ENCODE peak calls at places on chromosomes 11 and 22, in ten cellular contexts. One of them, this sample, is unnamed.
A peak's percentile ranks its signal among the peaks of the same experiment; 100 is the strongest.

GRCh38 chr22:48942698-48943566 is 884.7 kb downstream of the BRD1 start:
- DNase-seq in spleen: peak; percentile 56
- DNase-seq in lower lobe of right lung: no peak
- DNase-seq in fibroblast of lung: no peak
- DNase-seq in SJCRH30: no peak
- DNase-seq in colonic mucosa: peak; percentile 7
- DNase-seq in esophagus squamous epithelium: no peak
- DNase-seq in CD4-positive, CD25-positive, alpha-beta regulatory T cell: no peak
- DNase-seq in tibial artery: peak; percentile 40
- DNase-seq in mesendoderm: no peak
- DNase-seq in this sample: peak; percentile 24

GRCh38 chr11:78587446-78587845 is 12.8 kb upstream of the NARS2 start:
- DNase-seq in spleen: no peak
- DNase-seq in lower lobe of right lung: no peak
- DNase-seq in fibroblast of lung: no peak
- DNase-seq in SJCRH30: no peak
- DNase-seq in colonic mucosa: no peak
- DNase-seq in esophagus squamous epithelium: no peak
- DNase-seq in CD4-positive, CD25-positive, alpha-beta regulatory T cell: no peak
- DNase-seq in tibial artery: no peak
- DNase-seq in mesendoderm: no peak
- DNase-seq in this sample: no peak

GRCh38 chr11:63939351-63939920 is 634 bp downstream of the NAA40 start:
- DNase-seq in spleen: no peak
- DNase-seq in lower lobe of right lung: no peak
- DNase-seq in fibroblast of lung: no peak
- DNase-seq in SJCRH30: no peak
- DNase-seq in colonic mucosa: peak; percentile 46
- DNase-seq in esophagus squamous epithelium: no peak
- DNase-seq in CD4-positive, CD25-positive, alpha-beta regulatory T cell: no peak
- DNase-seq in tibial artery: no peak
- DNase-seq in mesendoderm: peak; percentile 47
- DNase-seq in this sample: no peak

GRCh38 chr11:22343411-22344032 is 5.3 kb downstream of the SLC17A6 start:
- DNase-seq in spleen: no peak
- DNase-seq in lower lobe of right lung: no peak
- DNase-seq in fibroblast of lung: no peak
- DNase-seq in SJCRH30: no peak
- DNase-seq in colonic mucosa: no peak
- DNase-seq in esophagus squamous epithelium: no peak
- DNase-seq in CD4-positive, CD25-positive, alpha-beta regulatory T cell: no peak
- DNase-seq in tibial artery: no peak
- DNase-seq in mesendoderm: peak; percentile 62
- DNase-seq in this sample: no peak

GRCh38 chr22:31627223-31627731 is 34.7 kb downstream of the PISD start:
- DNase-seq in spleen: peak; percentile 87
- DNase-seq in lower lobe of right lung: no peak
- DNase-seq in fibroblast of lung: no peak
- DNase-seq in SJCRH30: no peak
- DNase-seq in colonic mucosa: no peak
- DNase-seq in esophagus squamous epithelium: no peak
- DNase-seq in CD4-positive, CD25-positive, alpha-beta regulatory T cell: no peak
- DNase-seq in tibial artery: no peak
- DNase-seq in mesendoderm: no peak
- DNase-seq in this sample: no peak

GRCh38 chr11:110513521-110514450 is 84.0 kb downstream of the FDX1 start:
- DNase-seq in spleen: no peak
- DNase-seq in lower lobe of right lung: no peak
- DNase-seq in fibroblast of lung: peak; percentile 9
- DNase-seq in SJCRH30: no peak
- DNase-seq in colonic mucosa: no peak
- DNase-seq in esophagus squamous epithelium: no peak
- DNase-seq in CD4-positive, CD25-positive, alpha-beta regulatory T cell: no peak
- DNase-seq in tibial artery: no peak
- DNase-seq in mesendoderm: no peak
- DNase-seq in this sample: no peak

GRCh38 chr22:42934338-42934737 is 77.3 kb upstream of the ARFGAP3 start:
- DNase-seq in spleen: peak; percentile 79
- DNase-seq in lower lobe of right lung: no peak
- DNase-seq in fibroblast of lung: no peak
- DNase-seq in SJCRH30: no peak
- DNase-seq in colonic mucosa: no peak
- DNase-seq in esophagus squamous epithelium: no peak
- DNase-seq in CD4-positive, CD25-positive, alpha-beta regulatory T cell: no peak
- DNase-seq in tibial artery: no peak
- DNase-seq in mesendoderm: no peak
- DNase-seq in this sample: no peak

GRCh38 chr11:925496-926301 is at the start of gene AP2A2:
- DNase-seq in spleen: peak; percentile 97
- DNase-seq in lower lobe of right lung: peak; percentile 94
- DNase-seq in fibroblast of lung: peak; percentile 88
- DNase-seq in SJCRH30: peak; percentile 87
- DNase-seq in colonic mucosa: peak; percentile 86
- DNase-seq in esophagus squamous epithelium: no peak
- DNase-seq in CD4-positive, CD25-positive, alpha-beta regulatory T cell: peak; percentile 93
- DNase-seq in tibial artery: peak; percentile 92
- DNase-seq in mesendoderm: peak; percentile 95
- DNase-seq in this sample: peak; percentile 93

GRCh38 chr11:126751242-126751641 is 249.3 kb downstream of the KIRREL3 start:
- DNase-seq in spleen: no peak
- DNase-seq in lower lobe of right lung: no peak
- DNase-seq in fibroblast of lung: peak; percentile 22
- DNase-seq in SJCRH30: peak; percentile 6
- DNase-seq in colonic mucosa: no peak
- DNase-seq in esophagus squamous epithelium: no peak
- DNase-seq in CD4-positive, CD25-positive, alpha-beta regulatory T cell: no peak
- DNase-seq in tibial artery: no peak
- DNase-seq in mesendoderm: no peak
- DNase-seq in this sample: no peak

GRCh38 chr22:30806391-30806861 is 111.8 kb downstream of the OSBP2 start:
- DNase-seq in spleen: no peak
- DNase-seq in lower lobe of right lung: no peak
- DNase-seq in fibroblast of lung: peak; percentile 88
- DNase-seq in SJCRH30: no peak
- DNase-seq in colonic mucosa: no peak
- DNase-seq in esophagus squamous epithelium: no peak
- DNase-seq in CD4-positive, CD25-positive, alpha-beta regulatory T cell: peak; percentile 9
- DNase-seq in tibial artery: no peak
- DNase-seq in mesendoderm: peak; percentile 85
- DNase-seq in this sample: no peak

GRCh38 chr22:37827056-37827455 is 3.9 kb downstream of the GALR3 start:
- DNase-seq in spleen: no peak
- DNase-seq in lower lobe of right lung: no peak
- DNase-seq in fibroblast of lung: peak; percentile 14
- DNase-seq in SJCRH30: no peak
- DNase-seq in colonic mucosa: no peak
- DNase-seq in esophagus squamous epithelium: no peak
- DNase-seq in CD4-positive, CD25-positive, alpha-beta regulatory T cell: no peak
- DNase-seq in tibial artery: no peak
- DNase-seq in mesendoderm: no peak
- DNase-seq in this sample: peak; percentile 82
- H3K27ac ChIP-seq in spleen: no peak overlapping the region
- H3K27ac ChIP-seq in lower lobe of right lung: no peak overlapping the region
- H3K27ac ChIP-seq in fibroblast of lung: no peak overlapping the region
- H3K27ac ChIP-seq in SJCRH30: no peak overlapping the region
- H3K27ac ChIP-seq in colonic mucosa: no peak overlapping the region
- H3K27ac ChIP-seq in esophagus squamous epithelium: no peak overlapping the region
- H3K27ac ChIP-seq in CD4-positive, CD25-positive, alpha-beta regulatory T cell: no peak overlapping the region
- H3K27ac ChIP-seq in tibial artery: peak overlapping the region; percentile 68
- H3K27ac ChIP-seq in mesendoderm: no peak overlapping the region
- H3K27ac ChIP-seq in this sample: peak overlapping the region; percentile 69

DNA sequence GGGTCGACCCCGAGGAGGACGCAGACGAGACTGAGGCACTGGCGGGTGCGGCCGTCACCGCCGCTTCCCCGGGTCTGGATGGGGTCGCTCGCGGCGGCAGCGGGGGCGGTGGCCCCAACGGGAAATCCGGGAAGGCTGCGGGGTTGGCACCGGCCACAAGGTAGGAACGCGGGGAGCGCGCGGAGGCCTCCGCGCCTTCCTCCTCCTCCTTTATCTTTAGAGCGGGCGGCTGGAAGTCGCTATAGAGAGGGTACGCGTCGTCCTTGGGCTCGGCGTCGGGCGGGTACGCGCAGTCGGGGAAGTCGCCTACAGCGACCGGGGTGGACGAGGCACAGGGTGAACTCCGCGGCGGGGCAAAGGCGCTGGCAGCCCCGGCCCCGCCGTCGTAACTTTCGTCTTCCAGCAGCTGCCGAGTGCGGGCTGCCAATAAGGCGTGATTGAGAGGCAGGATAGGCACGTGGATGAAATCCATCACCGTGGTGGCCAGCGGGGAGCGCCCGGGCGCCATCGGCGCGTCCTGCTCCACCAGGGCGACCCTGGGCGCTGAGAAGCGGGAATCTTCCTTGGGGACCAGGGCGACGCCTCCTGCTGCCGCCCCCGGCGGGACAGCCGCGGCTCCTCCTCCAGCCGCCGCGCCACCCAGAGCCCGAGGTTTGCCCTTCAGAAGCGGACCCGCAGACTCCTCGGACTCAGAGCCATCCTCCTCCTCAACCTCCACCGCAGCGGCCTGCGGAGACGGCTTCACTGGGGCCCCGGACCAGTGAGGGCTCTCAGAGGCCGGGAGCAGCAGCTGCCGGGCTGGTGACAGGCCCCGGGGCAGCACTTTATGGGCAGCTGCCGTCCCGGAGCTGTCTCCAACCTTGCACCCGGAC is 1.7 kb downstream of the PGR start:
- DNase-seq in spleen: peak; percentile 72
- DNase-seq in lower lobe of right lung: peak; percentile 45
- DNase-seq in fibroblast of lung: no peak
- DNase-seq in SJCRH30: no peak
- DNase-seq in colonic mucosa: peak; percentile 21
- DNase-seq in esophagus squamous epithelium: no peak
- DNase-seq in CD4-positive, CD25-positive, alpha-beta regulatory T cell: no peak
- DNase-seq in tibial artery: peak; percentile 85
- DNase-seq in mesendoderm: peak; percentile 46
- DNase-seq in this sample: peak; percentile 71
- H3K27ac ChIP-seq in spleen: peak overlapping the region; percentile 53
- H3K27ac ChIP-seq in lower lobe of right lung: peak overlapping the region; percentile 55
- H3K27ac ChIP-seq in fibroblast of lung: no peak overlapping the region
- H3K27ac ChIP-seq in SJCRH30: no peak overlapping the region
- H3K27ac ChIP-seq in colonic mucosa: no peak overlapping the region
- H3K27ac ChIP-seq in esophagus squamous epithelium: peak overlapping the region; percentile 79
- H3K27ac ChIP-seq in CD4-positive, CD25-positive, alpha-beta regulatory T cell: no peak overlapping the region
- H3K27ac ChIP-seq in tibial artery: peak overlapping the region; percentile 95
- H3K27ac ChIP-seq in mesendoderm: no peak overlapping the region
- H3K27ac ChIP-seq in this sample: peak overlapping the region; percentile 86

GRCh38 chr11:107359701-107360100 is 97.9 kb downstream of the CWF19L2 start:
- DNase-seq in spleen: no peak
- DNase-seq in lower lobe of right lung: no peak
- DNase-seq in fibroblast of lung: peak; percentile 4
- DNase-seq in SJCRH30: no peak
- DNase-seq in colonic mucosa: no peak
- DNase-seq in esophagus squamous epithelium: no peak
- DNase-seq in CD4-positive, CD25-positive, alpha-beta regulatory T cell: no peak
- DNase-seq in tibial artery: no peak
- DNase-seq in mesendoderm: peak; percentile 86
- DNase-seq in this sample: no peak

GRCh38 chr11:107357877-107358276 is 99.7 kb downstream of the CWF19L2 start:
- DNase-seq in spleen: no peak
- DNase-seq in lower lobe of right lung: no peak
- DNase-seq in fibroblast of lung: no peak
- DNase-seq in SJCRH30: no peak
- DNase-seq in colonic mucosa: no peak
- DNase-seq in esophagus squamous epithelium: no peak
- DNase-seq in CD4-positive, CD25-positive, alpha-beta regulatory T cell: no peak
- DNase-seq in tibial artery: no peak
- DNase-seq in mesendoderm: no peak
- DNase-seq in this sample: no peak

DNA sequence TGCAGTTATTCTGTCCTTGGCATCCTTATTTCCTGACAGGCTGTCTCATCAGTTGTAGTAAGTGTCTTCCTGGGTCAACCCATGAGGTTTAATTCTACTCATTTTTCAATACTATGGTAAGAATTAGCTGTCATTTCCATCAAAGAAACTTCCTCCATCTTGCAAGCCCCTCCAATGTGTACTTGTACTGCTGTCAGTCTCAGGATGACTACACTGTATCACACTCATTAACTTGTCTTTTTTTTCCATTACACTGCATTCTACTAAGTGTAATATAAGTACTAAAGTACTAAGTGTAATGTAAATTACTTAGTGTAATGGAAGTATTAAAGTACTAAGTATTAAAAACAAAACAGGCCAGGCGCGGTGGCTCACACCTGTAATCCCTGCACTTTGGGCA is 102.8 kb downstream of the CWF19L2 start:
- DNase-seq in spleen: no peak
- DNase-seq in lower lobe of right lung: no peak
- DNase-seq in fibroblast of lung: no peak
- DNase-seq in SJCRH30: no peak
- DNase-seq in colonic mucosa: no peak
- DNase-seq in esophagus squamous epithelium: no peak
- DNase-seq in CD4-positive, CD25-positive, alpha-beta regulatory T cell: no peak
- DNase-seq in tibial artery: no peak
- DNase-seq in mesendoderm: no peak
- DNase-seq in this sample: no peak
- H3K27ac ChIP-seq in spleen: no peak overlapping the region
- H3K27ac ChIP-seq in lower lobe of right lung: no peak overlapping the region
- H3K27ac ChIP-seq in fibroblast of lung: no peak overlapping the region
- H3K27ac ChIP-seq in SJCRH30: no peak overlapping the region
- H3K27ac ChIP-seq in colonic mucosa: no peak overlapping the region
- H3K27ac ChIP-seq in esophagus squamous epithelium: no peak overlapping the region
- H3K27ac ChIP-seq in CD4-positive, CD25-positive, alpha-beta regulatory T cell: no peak overlapping the region
- H3K27ac ChIP-seq in tibial artery: no peak overlapping the region
- H3K27ac ChIP-seq in mesendoderm: no peak overlapping the region
- H3K27ac ChIP-seq in this sample: no peak overlapping the region

GRCh38 chr11:9905562-9905961 is 241.7 kb downstream of the SWAP70 start:
- DNase-seq in spleen: no peak
- DNase-seq in lower lobe of right lung: no peak
- DNase-seq in fibroblast of lung: peak; percentile 35
- DNase-seq in SJCRH30: no peak
- DNase-seq in colonic mucosa: no peak
- DNase-seq in esophagus squamous epithelium: no peak
- DNase-seq in CD4-positive, CD25-positive, alpha-beta regulatory T cell: no peak
- DNase-seq in tibial artery: no peak
- DNase-seq in mesendoderm: no peak
- DNase-seq in this sample: no peak

GRCh38 chr11:9906043-9906791 is 242.3 kb downstream of the SWAP70 start:
- DNase-seq in spleen: no peak
- DNase-seq in lower lobe of right lung: no peak
- DNase-seq in fibroblast of lung: peak; percentile 96
- DNase-seq in SJCRH30: peak; percentile 30
- DNase-seq in colonic mucosa: no peak
- DNase-seq in esophagus squamous epithelium: no peak
- DNase-seq in CD4-positive, CD25-positive, alpha-beta regulatory T cell: no peak
- DNase-seq in tibial artery: no peak
- DNase-seq in mesendoderm: peak; percentile 99
- DNase-seq in this sample: no peak

GRCh38 chr11:9901931-9902330 is 238.1 kb downstream of the SWAP70 start:
- DNase-seq in spleen: no peak
- DNase-seq in lower lobe of right lung: no peak
- DNase-seq in fibroblast of lung: no peak
- DNase-seq in SJCRH30: no peak
- DNase-seq in colonic mucosa: no peak
- DNase-seq in esophagus squamous epithelium: no peak
- DNase-seq in CD4-positive, CD25-positive, alpha-beta regulatory T cell: no peak
- DNase-seq in tibial artery: no peak
- DNase-seq in mesendoderm: no peak
- DNase-seq in this sample: no peak

DNA sequence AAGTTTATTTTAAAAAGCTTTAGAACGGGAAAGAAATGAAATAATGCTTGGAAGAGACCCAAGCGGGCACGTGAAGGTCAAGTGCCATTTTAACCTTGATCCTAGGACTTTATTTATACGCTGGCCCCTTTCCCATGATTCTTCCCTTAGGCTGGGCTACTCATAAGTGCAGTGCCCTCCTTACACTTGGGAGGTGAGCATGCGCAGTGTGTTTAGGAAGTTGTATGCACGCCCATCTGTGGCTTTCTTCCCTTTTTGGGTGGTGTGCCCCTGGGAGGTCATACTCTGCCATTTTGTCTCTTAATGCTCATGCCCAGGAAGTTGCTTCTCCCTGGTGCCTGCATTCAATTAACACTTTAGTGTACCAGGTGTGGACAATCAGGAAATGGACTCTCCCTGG is 239.7 kb downstream of the SWAP70 start:
- DNase-seq in spleen: no peak
- DNase-seq in lower lobe of right lung: no peak
- DNase-seq in fibroblast of lung: no peak
- DNase-seq in SJCRH30: no peak
- DNase-seq in colonic mucosa: no peak
- DNase-seq in esophagus squamous epithelium: no peak
- DNase-seq in CD4-positive, CD25-positive, alpha-beta regulatory T cell: no peak
- DNase-seq in tibial artery: no peak
- DNase-seq in mesendoderm: no peak
- DNase-seq in this sample: no peak
- H3K27ac ChIP-seq in spleen: no peak overlapping the region
- H3K27ac ChIP-seq in lower lobe of right lung: no peak overlapping the region
- H3K27ac ChIP-seq in fibroblast of lung: no peak overlapping the region
- H3K27ac ChIP-seq in SJCRH30: no peak overlapping the region
- H3K27ac ChIP-seq in colonic mucosa: no peak overlapping the region
- H3K27ac ChIP-seq in esophagus squamous epithelium: no peak overlapping the region
- H3K27ac ChIP-seq in CD4-positive, CD25-positive, alpha-beta regulatory T cell: no peak overlapping the region
- H3K27ac ChIP-seq in tibial artery: no peak overlapping the region
- H3K27ac ChIP-seq in mesendoderm: peak overlapping the region; percentile 49
- H3K27ac ChIP-seq in this sample: no peak overlapping the region

This sample was measured in sigmoid colon.